ENCODE peak calls at places on chromosomes 6 and 20, in seven cellular contexts. W is WTC11, M is HFF-Myc, S is dorsolateral prefrontal cortex, U is AG09319, Z is mesothelial cell of epicardium, R is epithelial cell of esophagus. N is an unnamed sample.

GRCh38 chr6:7138111-7138510 is 30.4 kb downstream of the RREB1 start:
- DNase-seq in W (no peak), M (no peak), S (no peak), U (no peak), Z (no peak), R (no peak), N (peak; percentile 4)

GRCh38 chr20:36275011-36275410 is 31.1 kb upstream of the DLGAP4 start:
- DNase-seq in W (no peak), M (no peak), S (no peak), U (no peak), Z (no peak), R (no peak), N (peak; percentile 72)

GRCh38 chr20:34538671-34539123 is 19.8 kb upstream of the MAP1LC3A start:
- DNase-seq in W (peak; percentile 72), M (no peak), S (peak; percentile 54), U (peak; percentile 39), Z (no peak), R (peak; percentile 63), N (no peak)

GRCh38 chr6:89895273-89895874 is 1.1 kb downstream of the GJA10 start:
- DNase-seq in W (peak; percentile 69), M (peak; percentile 19), S (no peak), U (peak; percentile 1), Z (no peak), R (peak; percentile 68), N (no peak)

GRCh38 chr20:20192366-20192765 is 140.0 kb downstream of the CFAP61 start:
- DNase-seq in W (no peak), M (no peak), S (no peak), U (no peak), Z (no peak), R (no peak), N (no peak)

GRCh38 chr20:24102749-24103148 is 114.2 kb upstream of the GGTLC1 start:
- DNase-seq in W (no peak), M (no peak), S (no peak), U (no peak), Z (no peak), R (peak; percentile 46), N (no peak)

GRCh38 chr6:101851911-101852310 is 458.4 kb downstream of the GRIK2 start:
- DNase-seq in W (no peak), M (no peak), S (no peak), U (no peak), Z (no peak), R (peak; percentile 46), N (no peak)

GRCh38 chr6:148760568-148761531 is 14.0 kb downstream of the UST start:
- DNase-seq in W (peak; percentile 41), M (no peak), S (peak; percentile 65), U (peak; percentile 71), Z (no peak), R (peak; percentile 38), N (peak; percentile 89)

GRCh38 chr6:39657355-39657754 is 67.9 kb downstream of the KIF6 start:
- DNase-seq in W (no peak), M (no peak), S (no peak), U (no peak), Z (no peak), R (no peak), N (no peak)

DNA sequence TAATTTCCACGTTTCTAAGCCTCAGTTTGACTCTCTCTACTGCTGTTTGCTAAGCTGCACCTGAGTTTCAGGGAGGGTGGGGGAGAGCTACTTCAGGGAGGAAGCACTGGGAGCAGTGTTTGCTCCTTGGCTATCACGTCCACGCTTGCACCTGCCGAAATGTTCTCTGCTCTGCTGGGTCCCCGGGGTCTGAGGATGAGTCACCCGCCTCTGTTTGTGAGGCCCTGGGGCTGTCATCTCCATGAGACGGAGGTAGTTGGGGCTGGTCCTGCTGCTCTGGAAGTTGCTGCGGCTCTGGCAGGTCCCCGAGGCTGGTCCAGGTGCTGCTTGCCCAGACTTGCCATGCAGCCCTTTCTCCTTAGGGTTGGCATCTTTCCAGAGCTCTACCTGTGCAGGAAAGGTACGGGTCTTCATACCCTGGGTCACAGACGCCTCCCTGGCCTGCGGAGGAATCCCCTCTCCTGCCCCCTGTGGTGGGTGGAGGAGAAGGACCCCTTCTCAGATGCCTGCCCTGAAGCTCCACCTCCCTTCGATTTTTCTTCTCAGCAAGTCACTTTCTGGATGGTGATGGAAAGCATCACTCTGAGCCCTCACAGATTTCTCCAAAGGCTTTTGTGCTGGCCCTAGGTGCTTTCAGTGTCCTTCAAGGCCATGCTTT is 220.1 kb downstream of the QKI start:
- DNase-seq in W (peak; percentile 24), M (no peak), S (no peak), U (no peak), Z (no peak), R (peak; percentile 53), N (no peak)
- TF ChIP-seq CTCF in W (no peak), M (no peak), S (no peak), U (no peak), Z (no peak), R (no peak), N (no peak)

GRCh38 chr6:124854338-124854922 is 107.8 kb upstream of the RNF217 start:
- DNase-seq in W (no peak), M (no peak), S (no peak), U (no peak), Z (no peak), R (no peak), N (no peak)
- TF ChIP-seq CTCF in W (no peak), M (no peak), S (peak; percentile 59), U (peak; percentile 9), Z (peak; percentile 31), R (no peak), N (peak; percentile 53)

GRCh38 chr20:17611290-17611539 is 41.3 kb downstream of the DSTN start:
- DNase-seq in W (no peak), M (no peak), S (no peak), U (no peak), Z (no peak), R (peak; percentile 59), N (no peak)
- TF ChIP-seq CTCF in W (no peak), M (peak; percentile 39), S (peak; percentile 19), U (no peak), Z (no peak), R (no peak), N (no peak)

DNA sequence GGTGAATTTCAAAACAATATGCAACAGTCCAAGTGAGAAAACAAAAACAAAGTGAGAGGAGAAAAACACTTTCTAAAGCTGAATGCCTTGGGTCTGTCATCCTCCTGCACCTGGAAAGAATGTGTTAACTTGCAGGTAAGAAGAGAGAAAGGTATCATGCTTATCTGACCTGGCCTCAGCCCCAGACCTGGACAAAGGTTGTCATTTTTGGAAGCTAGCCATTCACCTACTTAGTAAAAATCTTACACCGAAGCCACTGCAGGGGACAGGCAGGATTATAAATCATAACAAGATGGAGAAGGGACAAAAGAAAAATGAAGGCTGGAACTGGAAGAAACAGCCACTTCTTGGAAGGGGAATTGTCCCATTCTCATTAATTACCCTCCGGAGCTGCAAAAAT is 69.4 kb downstream of the GFOD1 start:
- DNase-seq in W (no peak), M (no peak), S (no peak), U (no peak), Z (no peak), R (no peak), N (no peak)
- TF ChIP-seq CTCF in W (no peak), M (no peak), S (no peak), U (no peak), Z (no peak), R (no peak), N (no peak)

DNA sequence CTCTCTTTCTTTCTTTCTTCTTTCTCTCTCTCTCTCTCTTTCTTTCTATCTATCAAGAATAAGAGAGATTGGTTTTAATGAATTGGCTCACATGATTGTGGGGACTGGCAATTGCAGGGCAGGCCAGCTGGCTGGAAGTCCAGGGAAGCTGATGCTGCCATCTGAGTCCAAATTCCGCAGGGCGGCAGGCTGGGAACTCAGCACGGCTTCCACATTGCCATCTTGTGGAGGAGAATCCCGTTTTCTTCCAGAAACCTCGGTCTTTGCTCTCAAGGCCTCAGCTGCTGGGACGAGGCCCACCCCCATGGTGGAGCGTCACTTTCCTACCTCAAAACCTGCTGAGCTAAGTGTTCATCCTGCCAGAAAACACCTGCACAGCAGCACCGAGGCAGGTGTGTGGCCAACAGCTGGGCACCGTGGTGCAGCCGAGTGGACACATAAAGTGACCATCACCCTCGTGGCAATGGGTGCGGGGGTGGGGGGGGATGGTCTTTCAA is 58.8 kb upstream of the SLCO4A1 start:
- DNase-seq in W (no peak), M (no peak), S (peak; percentile 63), U (no peak), Z (no peak), R (no peak), N (no peak)
- TF ChIP-seq CTCF in W (no peak), M (no peak), S (peak; percentile 25), U (no peak), Z (no peak), R (no peak), N (no peak)

GRCh38 chr6:111208928-111209327 is 121.6 kb downstream of the SLC16A10 start:
- DNase-seq in W (no peak), M (no peak), S (no peak), U (no peak), Z (no peak), R (no peak), N (no peak)

GRCh38 chr6:111211411-111212030 is 124.2 kb downstream of the SLC16A10 start:
- DNase-seq in W (no peak), M (no peak), S (no peak), U (no peak), Z (no peak), R (peak; percentile 20), N (no peak)

GRCh38 chr6:111212625-111213024 is 125.3 kb downstream of the SLC16A10 start:
- DNase-seq in W (no peak), M (no peak), S (no peak), U (no peak), Z (no peak), R (no peak), N (no peak)

GRCh38 chr6:111207141-111207858 is 120.0 kb downstream of the SLC16A10 start:
- DNase-seq in W (no peak), M (no peak), S (no peak), U (no peak), Z (no peak), R (peak; percentile 64), N (no peak)

DNA sequence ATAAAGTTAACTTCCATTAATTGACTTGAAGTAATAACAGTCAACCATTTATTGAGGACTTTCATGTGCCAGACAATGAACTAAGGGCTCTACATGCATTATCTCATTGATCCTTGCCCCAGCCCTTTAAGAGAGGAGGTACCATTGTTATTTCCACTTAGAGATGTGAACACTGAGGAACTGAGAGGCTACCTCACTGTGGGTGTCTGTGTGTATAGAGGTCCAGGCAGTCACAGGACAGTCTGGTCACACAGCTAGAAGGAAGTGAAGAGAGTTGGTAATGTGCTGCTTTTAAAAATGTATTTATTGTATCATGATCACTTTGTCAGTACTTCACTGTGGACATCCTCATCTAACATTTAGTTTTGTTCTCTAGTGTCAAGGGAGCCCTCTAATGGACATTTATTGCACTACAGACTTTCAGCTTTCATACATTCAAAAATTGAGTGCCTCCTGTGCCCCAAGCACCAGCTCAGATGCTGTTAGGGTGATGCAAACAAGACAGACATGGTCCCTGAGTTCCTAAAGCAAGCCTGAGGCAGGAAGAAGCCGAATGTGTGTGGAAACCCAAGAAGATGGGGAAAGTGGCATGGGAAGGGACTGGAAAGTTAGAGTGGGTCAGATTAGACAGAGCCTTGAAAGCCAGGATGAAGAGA is 122.9 kb downstream of the SLC16A10 start:
- DNase-seq in W (no peak), M (peak; percentile 49), S (no peak), U (no peak), Z (no peak), R (peak; percentile 68), N (no peak)
- TF ChIP-seq CTCF in W (peak; percentile 49), M (peak; percentile 60), S (peak; percentile 67), U (peak; percentile 72), Z (peak; percentile 41), R (peak; percentile 71), N (peak; percentile 75)